ENCODE peak calls at places on chromosomes 6 and 20, in nine cellular contexts. One of them, this sample, is unnamed.

GRCh38 chr20:18541741-18542140 is 25.5 kb upstream of the SMIM26 start:
- DNase-seq in lower lobe of right lung: no peak
- DNase-seq in kidney: no peak
- DNase-seq in foreskin fibroblast: peak
- DNase-seq in left lung: no peak
- DNase-seq in ascending aorta: no peak
- DNase-seq in astrocyte of the cerebellum: no peak
- DNase-seq in lung: no peak
- DNase-seq in fibroblast of pulmonary artery: no peak
- DNase-seq in this sample: peak

GRCh38 chr6:3506751-3507388 is 50.0 kb upstream of the SLC22A23 start:
- DNase-seq in lower lobe of right lung: no peak
- DNase-seq in kidney: no peak
- DNase-seq in foreskin fibroblast: no peak
- DNase-seq in left lung: no peak
- DNase-seq in ascending aorta: no peak
- DNase-seq in astrocyte of the cerebellum: no peak
- DNase-seq in lung: no peak
- DNase-seq in fibroblast of pulmonary artery: no peak
- DNase-seq in this sample: peak

GRCh38 chr6:3746119-3746691 is 5.3 kb downstream of the PXDC1 start:
- DNase-seq in lower lobe of right lung: no peak
- DNase-seq in kidney: peak
- DNase-seq in foreskin fibroblast: no peak
- DNase-seq in left lung: no peak
- DNase-seq in ascending aorta: no peak
- DNase-seq in astrocyte of the cerebellum: no peak
- DNase-seq in lung: no peak
- DNase-seq in fibroblast of pulmonary artery: no peak
- DNase-seq in this sample: no peak

GRCh38 chr20:2771631-2772080 is 28.8 kb downstream of the CPXM1 start:
- DNase-seq in lower lobe of right lung: no peak
- DNase-seq in kidney: no peak
- DNase-seq in foreskin fibroblast: no peak
- DNase-seq in left lung: peak
- DNase-seq in ascending aorta: no peak
- DNase-seq in astrocyte of the cerebellum: no peak
- DNase-seq in lung: no peak
- DNase-seq in fibroblast of pulmonary artery: peak
- DNase-seq in this sample: no peak

GRCh38 chr20:50729925-50730764 is 1.2 kb upstream of the PARD6B start:
- DNase-seq in lower lobe of right lung: no peak
- DNase-seq in kidney: no peak
- DNase-seq in foreskin fibroblast: peak
- DNase-seq in left lung: no peak
- DNase-seq in ascending aorta: no peak
- DNase-seq in astrocyte of the cerebellum: no peak
- DNase-seq in lung: no peak
- DNase-seq in fibroblast of pulmonary artery: no peak
- DNase-seq in this sample: no peak

GRCh38 chr6:16635810-16636602 is 125.3 kb downstream of the ATXN1 start:
- DNase-seq in lower lobe of right lung: no peak
- DNase-seq in kidney: peak
- DNase-seq in foreskin fibroblast: peak
- DNase-seq in left lung: no peak
- DNase-seq in ascending aorta: no peak
- DNase-seq in astrocyte of the cerebellum: peak
- DNase-seq in lung: no peak
- DNase-seq in fibroblast of pulmonary artery: peak
- DNase-seq in this sample: peak

GRCh38 chr6:13362432-13362831 is 34.1 kb upstream of the TBC1D7 start:
- DNase-seq in lower lobe of right lung: no peak
- DNase-seq in kidney: no peak
- DNase-seq in foreskin fibroblast: no peak
- DNase-seq in left lung: no peak
- DNase-seq in ascending aorta: no peak
- DNase-seq in astrocyte of the cerebellum: peak
- DNase-seq in lung: no peak
- DNase-seq in fibroblast of pulmonary artery: peak
- DNase-seq in this sample: peak

GRCh38 chr6:30483677-30484279 is 5.5 kb upstream of the HLA-E start:
- DNase-seq in lower lobe of right lung: no peak
- DNase-seq in kidney: no peak
- DNase-seq in foreskin fibroblast: peak
- DNase-seq in left lung: no peak
- DNase-seq in ascending aorta: no peak
- DNase-seq in astrocyte of the cerebellum: peak
- DNase-seq in lung: no peak
- DNase-seq in fibroblast of pulmonary artery: peak
- DNase-seq in this sample: peak

GRCh38 chr20:44204156-44204831 is 6.3 kb downstream of the OSER1 start:
- DNase-seq in lower lobe of right lung: no peak
- DNase-seq in kidney: no peak
- DNase-seq in foreskin fibroblast: peak
- DNase-seq in left lung: no peak
- DNase-seq in ascending aorta: no peak
- DNase-seq in astrocyte of the cerebellum: peak
- DNase-seq in lung: no peak
- DNase-seq in fibroblast of pulmonary artery: peak
- DNase-seq in this sample: peak

GRCh38 chr20:49237531-49237930 is 18.3 kb downstream of the DDX27 start:
- DNase-seq in lower lobe of right lung: no peak
- DNase-seq in kidney: no peak
- DNase-seq in foreskin fibroblast: no peak
- DNase-seq in left lung: no peak
- DNase-seq in ascending aorta: no peak
- DNase-seq in astrocyte of the cerebellum: no peak
- DNase-seq in lung: no peak
- DNase-seq in fibroblast of pulmonary artery: no peak
- DNase-seq in this sample: no peak

GRCh38 chr20:18805881-18806280 is 7.7 kb upstream of the SCP2D1 start:
- DNase-seq in lower lobe of right lung: no peak
- DNase-seq in kidney: no peak
- DNase-seq in foreskin fibroblast: peak
- DNase-seq in left lung: no peak
- DNase-seq in ascending aorta: no peak
- DNase-seq in astrocyte of the cerebellum: no peak
- DNase-seq in lung: no peak
- DNase-seq in fibroblast of pulmonary artery: no peak
- DNase-seq in this sample: peak

GRCh38 chr6:157708239-157708638 is 114.8 kb upstream of the SNX9 start:
- DNase-seq in lower lobe of right lung: no peak
- DNase-seq in kidney: no peak
- DNase-seq in foreskin fibroblast: no peak
- DNase-seq in left lung: no peak
- DNase-seq in ascending aorta: no peak
- DNase-seq in astrocyte of the cerebellum: no peak
- DNase-seq in lung: no peak
- DNase-seq in fibroblast of pulmonary artery: no peak
- DNase-seq in this sample: no peak

GRCh38 chr20:362271-363254 is 15.7 kb downstream of the NRSN2 start:
- DNase-seq in lower lobe of right lung: peak
- DNase-seq in kidney: peak
- DNase-seq in foreskin fibroblast: peak
- DNase-seq in left lung: peak
- DNase-seq in ascending aorta: peak
- DNase-seq in astrocyte of the cerebellum: no peak
- DNase-seq in lung: peak
- DNase-seq in fibroblast of pulmonary artery: peak
- DNase-seq in this sample: peak

DNA sequence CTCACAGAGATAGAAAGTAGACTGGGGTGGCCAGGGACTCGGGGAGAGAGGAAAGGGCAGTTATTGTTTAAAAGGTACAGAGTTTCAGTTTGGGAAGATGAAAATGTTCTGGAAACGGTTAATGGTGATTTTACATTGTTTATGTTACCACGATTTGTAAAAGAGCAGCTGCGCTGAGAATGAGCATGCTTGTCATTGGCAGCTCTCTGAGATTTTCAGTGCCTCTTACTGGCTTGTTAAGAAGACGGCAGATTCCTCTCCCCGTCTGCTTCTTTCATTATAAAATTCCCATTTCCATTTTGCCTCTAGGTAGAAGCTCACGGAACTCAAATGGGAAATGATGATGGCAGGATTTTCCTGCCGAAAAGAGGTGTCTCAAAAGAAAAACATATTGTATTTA is 39.7 kb upstream of the PPP1R3G start:
- DNase-seq in lower lobe of right lung: no peak
- DNase-seq in kidney: no peak
- DNase-seq in foreskin fibroblast: peak
- DNase-seq in left lung: no peak
- DNase-seq in ascending aorta: no peak
- DNase-seq in astrocyte of the cerebellum: no peak
- DNase-seq in lung: no peak
- DNase-seq in fibroblast of pulmonary artery: no peak
- DNase-seq in this sample: no peak
- H3K4me3 ChIP-seq in lower lobe of right lung: no peak
- H3K4me3 ChIP-seq in kidney: no peak
- H3K4me3 ChIP-seq in foreskin fibroblast: peak
- H3K4me3 ChIP-seq in left lung: no peak
- H3K4me3 ChIP-seq in ascending aorta: no peak
- H3K4me3 ChIP-seq in astrocyte of the cerebellum: no peak
- H3K4me3 ChIP-seq in lung: no peak
- H3K4me3 ChIP-seq in fibroblast of pulmonary artery: no peak
- H3K4me3 ChIP-seq in this sample: no peak

GRCh38 chr6:63883597-63883996 is 248.0 kb downstream of the PHF3 start:
- DNase-seq in lower lobe of right lung: no peak
- DNase-seq in kidney: no peak
- DNase-seq in foreskin fibroblast: no peak
- DNase-seq in left lung: no peak
- DNase-seq in ascending aorta: no peak
- DNase-seq in astrocyte of the cerebellum: no peak
- DNase-seq in lung: no peak
- DNase-seq in fibroblast of pulmonary artery: no peak
- DNase-seq in this sample: no peak

GRCh38 chr6:63887011-63887751 is 251.6 kb downstream of the PHF3 start:
- DNase-seq in lower lobe of right lung: no peak
- DNase-seq in kidney: no peak
- DNase-seq in foreskin fibroblast: no peak
- DNase-seq in left lung: no peak
- DNase-seq in ascending aorta: no peak
- DNase-seq in astrocyte of the cerebellum: no peak
- DNase-seq in lung: no peak
- DNase-seq in fibroblast of pulmonary artery: no peak
- DNase-seq in this sample: no peak

GRCh38 chr6:63881791-63882190 is 246.2 kb downstream of the PHF3 start:
- DNase-seq in lower lobe of right lung: no peak
- DNase-seq in kidney: no peak
- DNase-seq in foreskin fibroblast: no peak
- DNase-seq in left lung: no peak
- DNase-seq in ascending aorta: no peak
- DNase-seq in astrocyte of the cerebellum: no peak
- DNase-seq in lung: no peak
- DNase-seq in fibroblast of pulmonary artery: no peak
- DNase-seq in this sample: no peak

DNA sequence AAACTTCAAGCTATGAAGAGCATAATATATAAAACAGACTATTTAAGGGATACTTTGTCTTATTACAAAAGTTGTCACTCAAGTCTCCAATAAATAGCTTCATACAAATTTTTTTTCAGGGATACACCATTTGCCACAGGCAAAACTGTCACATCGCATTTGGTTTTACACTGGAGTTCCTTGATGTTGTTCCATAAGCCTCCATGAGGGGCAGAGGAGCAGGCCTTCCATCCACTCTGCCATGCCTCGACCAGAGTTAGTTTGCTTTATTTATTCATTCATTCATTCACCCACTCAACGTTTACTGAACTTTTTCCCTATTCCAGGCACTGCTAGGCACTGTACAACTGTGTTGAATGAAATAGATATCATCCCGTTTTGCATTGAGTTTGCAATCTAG is 246.6 kb downstream of the PHF3 start:
- DNase-seq in lower lobe of right lung: no peak
- DNase-seq in kidney: no peak
- DNase-seq in foreskin fibroblast: no peak
- DNase-seq in left lung: no peak
- DNase-seq in ascending aorta: no peak
- DNase-seq in astrocyte of the cerebellum: no peak
- DNase-seq in lung: no peak
- DNase-seq in fibroblast of pulmonary artery: no peak
- DNase-seq in this sample: peak
- TF ChIP-seq CTCF in lower lobe of right lung: no peak
- TF ChIP-seq CTCF in kidney: no peak
- TF ChIP-seq CTCF in foreskin fibroblast: peak
- TF ChIP-seq CTCF in left lung: no peak
- TF ChIP-seq CTCF in ascending aorta: no peak
- TF ChIP-seq CTCF in astrocyte of the cerebellum: peak
- TF ChIP-seq CTCF in lung: no peak
- TF ChIP-seq CTCF in fibroblast of pulmonary artery: peak
- TF ChIP-seq CTCF in this sample: peak

GRCh38 chr6:35145757-35146156 is 4.6 kb upstream of the TCP11 start:
- DNase-seq in lower lobe of right lung: no peak
- DNase-seq in kidney: no peak
- DNase-seq in foreskin fibroblast: peak
- DNase-seq in left lung: no peak
- DNase-seq in ascending aorta: no peak
- DNase-seq in astrocyte of the cerebellum: no peak
- DNase-seq in lung: no peak
- DNase-seq in fibroblast of pulmonary artery: no peak
- DNase-seq in this sample: no peak
- H3K4me3 ChIP-seq in lower lobe of right lung: no peak
- H3K4me3 ChIP-seq in kidney: no peak
- H3K4me3 ChIP-seq in foreskin fibroblast: no peak
- H3K4me3 ChIP-seq in left lung: no peak
- H3K4me3 ChIP-seq in ascending aorta: no peak
- H3K4me3 ChIP-seq in astrocyte of the cerebellum: no peak
- H3K4me3 ChIP-seq in lung: no peak
- H3K4me3 ChIP-seq in fibroblast of pulmonary artery: no peak
- H3K4me3 ChIP-seq in this sample: no peak

DNA sequence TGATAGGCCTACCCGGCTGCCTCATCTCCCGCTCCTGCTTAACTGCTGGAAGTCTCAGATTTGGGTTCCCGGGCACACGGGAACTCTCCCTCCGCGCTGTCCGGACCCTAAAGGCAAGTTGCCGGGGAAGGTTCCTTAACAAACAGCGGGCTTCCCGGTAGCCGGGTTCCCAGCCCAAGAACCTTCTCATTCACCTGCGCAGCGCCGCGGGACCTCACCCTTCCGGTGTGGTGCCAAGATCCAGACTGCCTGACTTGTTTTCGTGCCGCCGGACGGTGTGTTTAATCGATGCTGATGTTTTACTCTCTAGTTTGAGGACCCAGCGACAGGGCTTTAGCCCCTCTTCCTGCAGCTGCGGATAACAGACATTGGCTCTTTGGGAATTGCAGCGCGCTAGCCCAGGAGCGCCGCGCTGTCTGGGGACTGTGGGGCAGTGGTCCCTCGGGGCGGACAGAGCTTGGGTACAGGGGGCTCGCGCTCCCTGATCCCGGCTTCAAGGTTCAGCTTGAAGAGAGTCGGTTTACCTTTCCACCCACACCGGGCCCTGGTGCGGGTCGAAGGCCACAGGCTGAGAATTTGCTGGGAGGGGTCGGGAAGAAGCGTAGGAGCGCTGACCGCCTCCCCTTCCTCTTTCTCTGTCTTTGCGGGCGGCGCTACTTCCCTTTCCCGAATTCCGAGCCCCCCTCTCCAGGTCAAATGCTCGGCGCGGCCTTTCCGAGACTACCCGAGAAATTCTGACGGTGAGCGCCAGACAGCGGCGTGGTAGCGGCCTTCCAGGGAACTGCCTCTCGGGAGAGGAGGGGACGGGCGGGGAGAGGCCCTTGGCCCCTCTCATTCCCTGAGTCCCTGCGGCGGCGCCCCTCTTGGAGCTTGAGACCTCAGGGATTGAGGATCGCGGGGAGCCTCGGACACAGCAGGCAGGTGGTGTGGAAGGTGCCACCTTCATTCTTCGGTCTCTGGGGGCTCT is 17.2 kb downstream of the ABT1 start:
- DNase-seq in lower lobe of right lung: peak
- DNase-seq in kidney: peak
- DNase-seq in foreskin fibroblast: no peak
- DNase-seq in left lung: peak
- DNase-seq in ascending aorta: no peak
- DNase-seq in astrocyte of the cerebellum: no peak
- DNase-seq in lung: no peak
- DNase-seq in fibroblast of pulmonary artery: no peak
- DNase-seq in this sample: peak
- TF ChIP-seq CTCF in lower lobe of right lung: no peak
- TF ChIP-seq CTCF in kidney: no peak
- TF ChIP-seq CTCF in foreskin fibroblast: no peak
- TF ChIP-seq CTCF in left lung: no peak
- TF ChIP-seq CTCF in ascending aorta: no peak
- TF ChIP-seq CTCF in astrocyte of the cerebellum: no peak
- TF ChIP-seq CTCF in lung: no peak
- TF ChIP-seq CTCF in fibroblast of pulmonary artery: no peak
- TF ChIP-seq CTCF in this sample: peak